ENCODE peak calls at places on chromosomes 2 and 18, in ten cellular contexts. One of them, this sample, is unnamed.

GRCh38 chr2:70987386-70987785 is 7.3 kb downstream of the TEX261 start:
- DNase-seq in IMR-90: no peak
- DNase-seq in foreskin fibroblast: no peak
- DNase-seq in sigmoid colon: no peak
- DNase-seq in GM20000: no peak
- DNase-seq in RWPE1: no peak
- DNase-seq in PC-9: no peak
- DNase-seq in fibroblast of mammary gland: no peak
- DNase-seq in HL-60: no peak
- DNase-seq in fibroblast of lung: no peak
- DNase-seq in this sample: no peak

GRCh38 chr2:222837643-222838056 is 23.2 kb upstream of the ACSL3 start:
- DNase-seq in IMR-90: peak
- DNase-seq in foreskin fibroblast: no peak
- DNase-seq in sigmoid colon: no peak
- DNase-seq in GM20000: no peak
- DNase-seq in RWPE1: peak
- DNase-seq in PC-9: peak
- DNase-seq in fibroblast of mammary gland: no peak
- DNase-seq in HL-60: no peak
- DNase-seq in fibroblast of lung: peak
- DNase-seq in this sample: no peak

GRCh38 chr18:76203552-76203951 is 291.5 kb downstream of the ZNF516 start:
- DNase-seq in IMR-90: no peak
- DNase-seq in foreskin fibroblast: no peak
- DNase-seq in sigmoid colon: no peak
- DNase-seq in GM20000: no peak
- DNase-seq in RWPE1: no peak
- DNase-seq in PC-9: no peak
- DNase-seq in fibroblast of mammary gland: peak
- DNase-seq in HL-60: no peak
- DNase-seq in fibroblast of lung: peak
- DNase-seq in this sample: no peak

GRCh38 chr2:42789751-42790150 is 2.6 kb downstream of the HAAO start:
- DNase-seq in IMR-90: no peak
- DNase-seq in foreskin fibroblast: no peak
- DNase-seq in sigmoid colon: no peak
- DNase-seq in GM20000: no peak
- DNase-seq in RWPE1: no peak
- DNase-seq in PC-9: no peak
- DNase-seq in fibroblast of mammary gland: no peak
- DNase-seq in HL-60: no peak
- DNase-seq in fibroblast of lung: no peak
- DNase-seq in this sample: no peak

GRCh38 chr2:75021672-75022071 is 63.2 kb downstream of the POLE4 start:
- DNase-seq in IMR-90: peak
- DNase-seq in foreskin fibroblast: no peak
- DNase-seq in sigmoid colon: no peak
- DNase-seq in GM20000: no peak
- DNase-seq in RWPE1: no peak
- DNase-seq in PC-9: no peak
- DNase-seq in fibroblast of mammary gland: peak
- DNase-seq in HL-60: no peak
- DNase-seq in fibroblast of lung: peak
- DNase-seq in this sample: peak

GRCh38 chr2:65128297-65129190 is 1.4 kb downstream of the RAB1A start:
- DNase-seq in IMR-90: peak
- DNase-seq in foreskin fibroblast: no peak
- DNase-seq in sigmoid colon: no peak
- DNase-seq in GM20000: no peak
- DNase-seq in RWPE1: no peak
- DNase-seq in PC-9: no peak
- DNase-seq in fibroblast of mammary gland: peak
- DNase-seq in HL-60: peak
- DNase-seq in fibroblast of lung: peak
- DNase-seq in this sample: peak

GRCh38 chr2:71831208-71831577 is 316.5 kb downstream of the CYP26B1 start:
- DNase-seq in IMR-90: peak
- DNase-seq in foreskin fibroblast: peak
- DNase-seq in sigmoid colon: no peak
- DNase-seq in GM20000: no peak
- DNase-seq in RWPE1: no peak
- DNase-seq in PC-9: no peak
- DNase-seq in fibroblast of mammary gland: peak
- DNase-seq in HL-60: no peak
- DNase-seq in fibroblast of lung: peak
- DNase-seq in this sample: peak

GRCh38 chr2:2328847-2329246 is 2.2 kb downstream of the MYT1L start:
- DNase-seq in IMR-90: no peak
- DNase-seq in foreskin fibroblast: no peak
- DNase-seq in sigmoid colon: no peak
- DNase-seq in GM20000: peak
- DNase-seq in RWPE1: no peak
- DNase-seq in PC-9: no peak
- DNase-seq in fibroblast of mammary gland: no peak
- DNase-seq in HL-60: peak
- DNase-seq in fibroblast of lung: no peak
- DNase-seq in this sample: no peak

GRCh38 chr2:49811502-49811901 is 657.2 kb upstream of the FSHR start:
- DNase-seq in IMR-90: no peak
- DNase-seq in foreskin fibroblast: no peak
- DNase-seq in sigmoid colon: no peak
- DNase-seq in GM20000: no peak
- DNase-seq in RWPE1: no peak
- DNase-seq in PC-9: no peak
- DNase-seq in fibroblast of mammary gland: no peak
- DNase-seq in HL-60: no peak
- DNase-seq in fibroblast of lung: no peak
- DNase-seq in this sample: no peak

GRCh38 chr2:212892193-212892592 is 259.2 kb downstream of the IKZF2 start:
- DNase-seq in IMR-90: peak
- DNase-seq in foreskin fibroblast: peak
- DNase-seq in sigmoid colon: no peak
- DNase-seq in GM20000: no peak
- DNase-seq in RWPE1: no peak
- DNase-seq in PC-9: no peak
- DNase-seq in fibroblast of mammary gland: peak
- DNase-seq in HL-60: no peak
- DNase-seq in fibroblast of lung: peak
- DNase-seq in this sample: peak

DNA sequence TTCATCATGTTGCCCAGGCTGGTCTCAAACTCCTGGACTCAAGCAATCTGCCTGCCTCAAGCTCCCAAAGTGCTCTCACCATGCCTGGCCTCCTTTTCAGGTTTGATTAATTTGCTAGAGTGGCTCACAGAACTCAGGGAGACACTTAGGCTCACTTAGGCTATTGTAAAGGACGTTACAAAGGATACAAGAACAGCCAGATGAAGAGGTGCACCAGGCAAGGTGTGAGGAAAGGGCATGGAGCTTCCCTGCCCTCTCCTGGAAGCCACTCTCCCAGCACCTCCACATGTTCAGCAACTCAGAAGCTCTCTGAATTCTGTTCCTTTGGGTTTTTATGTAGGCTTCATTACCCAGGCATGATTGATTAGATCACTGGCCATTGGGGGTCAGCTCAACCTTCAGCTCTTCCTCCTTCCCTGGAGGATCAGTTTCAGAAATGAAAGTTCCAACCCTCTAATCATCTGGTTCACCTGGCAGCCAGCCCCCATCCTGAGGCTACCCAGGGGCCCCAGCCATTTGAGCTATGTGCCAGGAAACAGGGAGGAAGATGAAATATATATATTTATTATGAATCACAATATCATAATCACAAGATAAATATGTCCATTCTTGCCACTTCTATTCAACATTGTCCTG is 78.7 kb upstream of the RGPD5 start:
- DNase-seq in IMR-90: no peak
- DNase-seq in foreskin fibroblast: no peak
- DNase-seq in sigmoid colon: peak
- DNase-seq in GM20000: no peak
- DNase-seq in RWPE1: peak
- DNase-seq in PC-9: peak
- DNase-seq in fibroblast of mammary gland: peak
- DNase-seq in HL-60: no peak
- DNase-seq in fibroblast of lung: peak
- DNase-seq in this sample: peak
- TF ChIP-seq CTCF in IMR-90: peak
- TF ChIP-seq CTCF in foreskin fibroblast: peak
- TF ChIP-seq CTCF in sigmoid colon: peak
- TF ChIP-seq CTCF in GM20000: no peak
- TF ChIP-seq CTCF in RWPE1: peak
- TF ChIP-seq CTCF in PC-9: peak
- TF ChIP-seq CTCF in fibroblast of mammary gland: peak
- TF ChIP-seq CTCF in HL-60: no peak
- TF ChIP-seq CTCF in fibroblast of lung: no peak
- TF ChIP-seq CTCF in this sample: peak

GRCh38 chr2:128180031-128180430 is 89.0 kb downstream of the UGGT1 start:
- DNase-seq in IMR-90: peak
- DNase-seq in foreskin fibroblast: no peak
- DNase-seq in sigmoid colon: no peak
- DNase-seq in GM20000: no peak
- DNase-seq in RWPE1: no peak
- DNase-seq in PC-9: no peak
- DNase-seq in fibroblast of mammary gland: no peak
- DNase-seq in HL-60: no peak
- DNase-seq in fibroblast of lung: no peak
- DNase-seq in this sample: peak

GRCh38 chr2:128178650-128179460 is 87.9 kb downstream of the UGGT1 start:
- DNase-seq in IMR-90: peak
- DNase-seq in foreskin fibroblast: peak
- DNase-seq in sigmoid colon: peak
- DNase-seq in GM20000: peak
- DNase-seq in RWPE1: peak
- DNase-seq in PC-9: peak
- DNase-seq in fibroblast of mammary gland: peak
- DNase-seq in HL-60: peak
- DNase-seq in fibroblast of lung: peak
- DNase-seq in this sample: peak

GRCh38 chr2:128178144-128178649 is 87.2 kb downstream of the UGGT1 start:
- DNase-seq in IMR-90: no peak
- DNase-seq in foreskin fibroblast: no peak
- DNase-seq in sigmoid colon: no peak
- DNase-seq in GM20000: no peak
- DNase-seq in RWPE1: no peak
- DNase-seq in PC-9: no peak
- DNase-seq in fibroblast of mammary gland: no peak
- DNase-seq in HL-60: no peak
- DNase-seq in fibroblast of lung: no peak
- DNase-seq in this sample: no peak

GRCh38 chr2:128177315-128177714 is 86.3 kb downstream of the UGGT1 start:
- DNase-seq in IMR-90: no peak
- DNase-seq in foreskin fibroblast: no peak
- DNase-seq in sigmoid colon: no peak
- DNase-seq in GM20000: no peak
- DNase-seq in RWPE1: no peak
- DNase-seq in PC-9: no peak
- DNase-seq in fibroblast of mammary gland: no peak
- DNase-seq in HL-60: no peak
- DNase-seq in fibroblast of lung: no peak
- DNase-seq in this sample: no peak

GRCh38 chr2:128179461-128179755 is 88.4 kb downstream of the UGGT1 start:
- DNase-seq in IMR-90: no peak
- DNase-seq in foreskin fibroblast: no peak
- DNase-seq in sigmoid colon: no peak
- DNase-seq in GM20000: no peak
- DNase-seq in RWPE1: no peak
- DNase-seq in PC-9: no peak
- DNase-seq in fibroblast of mammary gland: no peak
- DNase-seq in HL-60: no peak
- DNase-seq in fibroblast of lung: no peak
- DNase-seq in this sample: no peak
- TF ChIP-seq CTCF in IMR-90: no peak
- TF ChIP-seq CTCF in foreskin fibroblast: no peak
- TF ChIP-seq CTCF in sigmoid colon: no peak
- TF ChIP-seq CTCF in GM20000: no peak
- TF ChIP-seq CTCF in RWPE1: peak
- TF ChIP-seq CTCF in PC-9: peak
- TF ChIP-seq CTCF in fibroblast of mammary gland: no peak
- TF ChIP-seq CTCF in HL-60: no peak
- TF ChIP-seq CTCF in fibroblast of lung: no peak
- TF ChIP-seq CTCF in this sample: no peak

GRCh38 chr2:12296120-12296519 is 420.6 kb upstream of the TRIB2 start:
- DNase-seq in IMR-90: no peak
- DNase-seq in foreskin fibroblast: no peak
- DNase-seq in sigmoid colon: no peak
- DNase-seq in GM20000: no peak
- DNase-seq in RWPE1: no peak
- DNase-seq in PC-9: no peak
- DNase-seq in fibroblast of mammary gland: no peak
- DNase-seq in HL-60: no peak
- DNase-seq in fibroblast of lung: no peak
- DNase-seq in this sample: no peak
- TF ChIP-seq CTCF in IMR-90: no peak
- TF ChIP-seq CTCF in foreskin fibroblast: no peak
- TF ChIP-seq CTCF in sigmoid colon: no peak
- TF ChIP-seq CTCF in GM20000: no peak
- TF ChIP-seq CTCF in RWPE1: no peak
- TF ChIP-seq CTCF in PC-9: no peak
- TF ChIP-seq CTCF in fibroblast of mammary gland: no peak
- TF ChIP-seq CTCF in HL-60: no peak
- TF ChIP-seq CTCF in fibroblast of lung: no peak
- TF ChIP-seq CTCF in this sample: no peak

GRCh38 chr2:239193925-239194687 is 206.7 kb downstream of the HDAC4 start:
- DNase-seq in IMR-90: no peak
- DNase-seq in foreskin fibroblast: no peak
- DNase-seq in sigmoid colon: peak
- DNase-seq in GM20000: no peak
- DNase-seq in RWPE1: no peak
- DNase-seq in PC-9: no peak
- DNase-seq in fibroblast of mammary gland: peak
- DNase-seq in HL-60: no peak
- DNase-seq in fibroblast of lung: no peak
- DNase-seq in this sample: no peak
- TF ChIP-seq CTCF in IMR-90: peak
- TF ChIP-seq CTCF in foreskin fibroblast: peak
- TF ChIP-seq CTCF in sigmoid colon: no peak
- TF ChIP-seq CTCF in GM20000: no peak
- TF ChIP-seq CTCF in RWPE1: no peak
- TF ChIP-seq CTCF in PC-9: no peak
- TF ChIP-seq CTCF in fibroblast of mammary gland: peak
- TF ChIP-seq CTCF in HL-60: no peak
- TF ChIP-seq CTCF in fibroblast of lung: peak
- TF ChIP-seq CTCF in this sample: no peak

This sample was measured in cardiac fibroblast.